ENCODE peak calls at places on chromosome 18, in eight cellular contexts. N, I, R, F, J, X, K and D are unnamed samples.

GRCh38 chr18:36066001-36066400 is 1.4 kb downstream of the RPRD1A start:
- DNase-seq in N (peak; percentile 86), I (no peak), R (no peak), F (no peak), J (no peak), X (peak; percentile 74), K (no peak), D (no peak)

GRCh38 chr18:79941473-79942119 is 9.9 kb downstream of the SLC66A2 start:
- DNase-seq in N (no peak), I (no peak), R (no peak), F (no peak), J (peak; percentile 36), X (no peak), K (no peak), D (no peak)

GRCh38 chr18:45974088-45974536 is 7.0 kb upstream of the EPG5 start:
- DNase-seq in N (peak; percentile 88), I (peak; percentile 47), R (peak; percentile 72), F (peak; percentile 88), J (peak; percentile 22), X (peak; percentile 86), K (peak; percentile 41), D (peak; percentile 40)

GRCh38 chr18:78497641-78498040 is 482.0 kb upstream of the SALL3 start:
- DNase-seq in N (no peak), I (no peak), R (no peak), F (no peak), J (no peak), X (no peak), K (no peak), D (no peak)

GRCh38 chr18:35703043-35703688 is 121.6 kb downstream of the GALNT1 start:
- DNase-seq in N (no peak), I (no peak), R (no peak), F (no peak), J (no peak), X (peak; percentile 86), K (no peak), D (no peak)

GRCh38 chr18:36212978-36213303 is 25.6 kb downstream of the MOCOS start:
- DNase-seq in N (no peak), I (no peak), R (no peak), F (no peak), J (no peak), X (no peak), K (no peak), D (no peak)

GRCh38 chr18:73879328-73879727 is 268.3 kb downstream of the FBXO15 start:
- DNase-seq in N (no peak), I (no peak), R (no peak), F (no peak), J (no peak), X (no peak), K (no peak), D (no peak)

GRCh38 chr18:70046796-70047195 is 99.1 kb upstream of the CD226 start:
- DNase-seq in N (peak; percentile 6), I (no peak), R (no peak), F (no peak), J (no peak), X (no peak), K (no peak), D (no peak)

GRCh38 chr18:75915941-75916640 is 488.6 kb upstream of the SMIM21 start:
- DNase-seq in N (no peak), I (peak; percentile 65), R (peak; percentile 11), F (peak; percentile 14), J (no peak), X (no peak), K (no peak), D (peak; percentile 88)

GRCh38 chr18:57077786-57078552 is 68.9 kb upstream of the BOD1L2 start:
- DNase-seq in N (no peak), I (no peak), R (peak; percentile 25), F (peak; percentile 90), J (no peak), X (no peak), K (peak; percentile 39), D (no peak)

GRCh38 chr18:6714027-6714426 is 15.5 kb upstream of the ARHGAP28 start:
- DNase-seq in N (no peak), I (no peak), R (no peak), F (no peak), J (no peak), X (no peak), K (no peak), D (no peak)

GRCh38 chr18:3230401-3231334 is 10.9 kb upstream of the MYOM1 start:
- DNase-seq in N (peak; percentile 32), I (no peak), R (no peak), F (peak; percentile 6), J (no peak), X (peak; percentile 13), K (no peak), D (no peak)

GRCh38 chr18:68083131-68083530 is 566.6 kb upstream of the DSEL start:
- DNase-seq in N (peak; percentile 81), I (no peak), R (no peak), F (no peak), J (no peak), X (no peak), K (no peak), D (no peak)

GRCh38 chr18:1191341-1191740 is 286.7 kb downstream of the ADCYAP1 start:
- DNase-seq in N (no peak), I (no peak), R (no peak), F (no peak), J (no peak), X (no peak), K (no peak), D (no peak)

GRCh38 chr18:75923169-75923568 is 495.7 kb upstream of the SMIM21 start:
- DNase-seq in N (peak; percentile 74), I (no peak), R (no peak), F (no peak), J (peak; percentile 44), X (no peak), K (no peak), D (no peak)

GRCh38 chr18:37572736-37573135 is 7.1 kb upstream of the CELF4 start:
- DNase-seq in N (no peak), I (no peak), R (no peak), F (no peak), J (no peak), X (no peak), K (no peak), D (no peak)

GRCh38 chr18:9743200-9744016 is 35.3 kb downstream of the RAB31 start:
- DNase-seq in N (peak; percentile 97), I (no peak), R (no peak), F (no peak), J (no peak), X (peak; percentile 66), K (no peak), D (no peak)